ENCODE peak calls at places on chromosomes 2 and 18, in five cellular contexts. G is HepG2, T is K562, F is GM12878, V is H1. K is an unnamed sample.

GRCh38 chr2:121362226-121362625 is 77.2 kb upstream of the TFCP2L1 start:
- DNase-seq in G (no peak), T (no peak), F (no peak), V (no peak), K (no peak)

GRCh38 chr2:60906395-60906794 is 25.0 kb downstream of the REL start:
- DNase-seq in G (no peak), T (no peak), F (no peak), V (no peak), K (no peak)

GRCh38 chr18:32677578-32677977 is 95.2 kb downstream of the KLHL14 start:
- DNase-seq in G (no peak), T (no peak), F (no peak), V (no peak), K (no peak)

GRCh38 chr18:47992903-47993302 is 62.4 kb upstream of the SMAD2 start:
- DNase-seq in G (no peak), T (no peak), F (no peak), V (no peak), K (no peak)

GRCh38 chr2:169361706-169362345 is 508 bp downstream of the LRP2 start:
- DNase-seq in G (no peak), T (peak), F (no peak), V (no peak), K (peak)

GRCh38 chr2:196538189-196538588 is 101.3 kb upstream of the CCDC150 start:
- DNase-seq in G (no peak), T (no peak), F (no peak), V (no peak), K (no peak)

GRCh38 chr2:99936065-99936464 is 206.3 kb downstream of the AFF3 start:
- DNase-seq in G (no peak), T (no peak), F (no peak), V (no peak), K (no peak)

GRCh38 chr2:878245-878930 is 72.3 kb upstream of the SNTG2 start:
- DNase-seq in G (no peak), T (no peak), F (no peak), V (no peak), K (no peak)

GRCh38 chr2:200376422-200377142 is 70.1 kb downstream of the SPATS2L start:
- DNase-seq in G (peak), T (peak), F (no peak), V (no peak), K (no peak)

GRCh38 chr2:79916285-79916684 is 388.3 kb downstream of the LRRTM1 start:
- DNase-seq in G (no peak), T (no peak), F (no peak), V (no peak), K (no peak)

GRCh38 chr18:7174359-7175107 is 56.4 kb upstream of the LRRC30 start:
- DNase-seq in G (peak), T (no peak), F (no peak), V (no peak), K (peak)

GRCh38 chr18:54197747-54198411 is 26.6 kb downstream of the MBD2 start:
- DNase-seq in G (no peak), T (no peak), F (no peak), V (no peak), K (no peak)

GRCh38 chr18:23238152-23238531 is 102.9 kb downstream of the CABLES1 start:
- DNase-seq in G (no peak), T (no peak), F (no peak), V (no peak), K (no peak)

GRCh38 chr2:75157435-75157834 is 41.9 kb downstream of the TACR1 start:
- DNase-seq in G (no peak), T (no peak), F (no peak), V (no peak), K (peak)

GRCh38 chr2:113309655-113310387 is 31.1 kb upstream of the PAX8 start:
- DNase-seq in G (no peak), T (no peak), F (no peak), V (no peak), K (no peak)

GRCh38 chr18:59996370-59996966 is 96.7 kb downstream of the PMAIP1 start:
- DNase-seq in G (peak), T (peak), F (no peak), V (no peak), K (peak)

GRCh38 chr2:53210538-53210937 is 557.1 kb upstream of the CHAC2 start:
- DNase-seq in G (no peak), T (no peak), F (no peak), V (no peak), K (no peak)

GRCh38 chr18:70047931-70048603 is 100.4 kb upstream of the CD226 start:
- DNase-seq in G (no peak), T (no peak), F (no peak), V (no peak), K (no peak)

GRCh38 chr18:26865557-26865956 is at the start of gene AQP4:
- DNase-seq in G (no peak), T (no peak), F (no peak), V (no peak), K (no peak)

GRCh38 chr2:121043827-121044222 is 241.2 kb downstream of the TFCP2L1 start:
- DNase-seq in G (no peak), T (no peak), F (no peak), V (no peak), K (no peak)

GRCh38 chr2:71675296-71675695 is 221.9 kb downstream of the DYSF start:
- DNase-seq in G (no peak), T (no peak), F (no peak), V (no peak), K (no peak)

GRCh38 chr18:46843372-46843771 is 73.9 kb downstream of the PIAS2 start:
- DNase-seq in G (no peak), T (no peak), F (no peak), V (no peak), K (no peak)

DNA sequence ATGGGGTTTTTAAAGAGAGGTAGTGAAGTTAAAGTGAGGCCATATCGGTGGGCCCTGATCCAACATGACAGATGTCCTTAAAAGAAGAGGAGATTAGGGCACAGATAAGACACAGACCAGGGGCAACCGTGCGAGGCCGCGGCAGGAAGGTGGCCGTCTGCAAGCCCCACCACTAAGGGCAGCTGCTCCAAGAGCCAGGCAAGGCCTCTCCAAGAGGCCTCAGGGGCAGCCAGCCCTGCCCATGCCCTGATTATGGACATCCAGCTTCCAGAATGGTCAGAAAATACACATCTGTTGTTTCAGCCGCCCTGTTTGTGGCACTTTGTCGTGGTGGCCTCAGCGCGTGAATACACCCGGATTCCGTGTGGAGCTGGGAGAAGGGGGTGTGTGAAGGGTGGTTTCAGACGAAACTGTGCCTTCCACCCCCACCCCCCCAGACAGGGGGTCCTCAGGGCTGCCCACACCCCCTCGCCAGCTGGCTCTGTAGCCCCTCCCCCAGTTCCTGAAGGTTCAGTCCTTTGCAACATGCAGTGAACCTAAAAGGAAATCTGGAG is 74.1 kb upstream of the SMAD7 start:
- DNase-seq in G (no peak), T (no peak), F (no peak), V (no peak), K (peak)
- TF ChIP-seq SIN3A in G (no peak), T (no peak), F (no peak), V (no peak), K (no peak)

GRCh38 chr2:235960716-235961640 is 207.2 kb downstream of the GBX2 start:
- DNase-seq in G (no peak), T (no peak), F (no peak), V (no peak), K (no peak)

GRCh38 chr2:235960011-235960715 is 208.0 kb downstream of the GBX2 start:
- DNase-seq in G (no peak), T (no peak), F (no peak), V (no peak), K (no peak)

GRCh38 chr2:235957231-235957630 is 211.0 kb downstream of the GBX2 start:
- DNase-seq in G (no peak), T (no peak), F (no peak), V (no peak), K (no peak)

GRCh38 chr2:235958221-235958620 is 210.0 kb downstream of the GBX2 start:
- DNase-seq in G (no peak), T (no peak), F (no peak), V (no peak), K (no peak)

GRCh38 chr2:235958631-235959395 is 209.4 kb downstream of the GBX2 start:
- DNase-seq in G (no peak), T (no peak), F (no peak), V (no peak), K (no peak)
- TF ChIP-seq USF2 in G (no peak), T (no peak), F (no peak), V (no peak), K (no peak)

GRCh38 chr2:190408538-190409271 is 550 bp downstream of the MFSD6 start:
- DNase-seq in G (no peak), T (peak), F (no peak), V (no peak), K (peak)
- TF ChIP-seq SIN3A in G (no peak), T (no peak), F (no peak), V (peak), K (no peak)

GRCh38 chr2:25078171-25079049 is 36.5 kb downstream of the EFR3B start:
- DNase-seq in G (peak), T (no peak), F (no peak), V (no peak), K (no peak)
- TF ChIP-seq USF2 in G (no peak), T (no peak), F (no peak), V (no peak), K (no peak)

DNA sequence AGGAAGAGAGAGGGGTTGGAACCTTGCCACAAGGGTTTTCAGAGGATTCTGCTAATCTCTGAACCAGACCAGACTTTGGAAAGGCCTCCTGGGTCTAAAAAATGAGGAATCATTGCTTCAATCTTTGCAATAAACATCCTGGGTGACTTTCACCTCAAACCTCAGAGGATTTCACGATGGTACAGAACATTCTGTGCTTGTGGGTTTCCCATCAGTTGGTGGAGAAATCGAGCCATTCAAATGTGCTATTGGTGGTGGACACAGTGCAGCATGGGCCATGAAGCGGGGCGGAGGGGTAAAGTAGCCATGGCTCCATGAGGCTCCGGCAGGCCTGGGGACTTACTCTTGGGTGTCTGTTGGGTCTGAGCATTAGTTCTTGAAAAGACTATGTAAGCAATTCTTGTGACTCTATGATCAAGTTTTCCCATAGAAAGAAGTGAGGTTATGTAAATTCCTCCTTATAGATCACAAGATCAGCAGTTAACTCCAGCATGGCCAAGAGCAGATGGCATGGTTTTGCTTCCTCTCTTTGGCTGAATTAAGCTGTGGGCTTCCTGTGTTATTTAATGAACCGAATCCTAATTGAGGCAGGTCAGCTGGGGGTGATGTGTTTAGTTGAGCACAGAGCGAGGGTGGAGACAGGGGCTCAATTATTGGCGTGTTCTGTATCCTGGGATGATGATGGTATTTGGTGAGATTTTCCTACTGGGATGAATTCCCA is 1.9 kb upstream of the IL1R2 start:
- DNase-seq in G (no peak), T (no peak), F (no peak), V (no peak), K (no peak)
- TF ChIP-seq SIN3A in G (no peak), T (no peak), F (no peak), V (no peak), K (no peak)

DNA sequence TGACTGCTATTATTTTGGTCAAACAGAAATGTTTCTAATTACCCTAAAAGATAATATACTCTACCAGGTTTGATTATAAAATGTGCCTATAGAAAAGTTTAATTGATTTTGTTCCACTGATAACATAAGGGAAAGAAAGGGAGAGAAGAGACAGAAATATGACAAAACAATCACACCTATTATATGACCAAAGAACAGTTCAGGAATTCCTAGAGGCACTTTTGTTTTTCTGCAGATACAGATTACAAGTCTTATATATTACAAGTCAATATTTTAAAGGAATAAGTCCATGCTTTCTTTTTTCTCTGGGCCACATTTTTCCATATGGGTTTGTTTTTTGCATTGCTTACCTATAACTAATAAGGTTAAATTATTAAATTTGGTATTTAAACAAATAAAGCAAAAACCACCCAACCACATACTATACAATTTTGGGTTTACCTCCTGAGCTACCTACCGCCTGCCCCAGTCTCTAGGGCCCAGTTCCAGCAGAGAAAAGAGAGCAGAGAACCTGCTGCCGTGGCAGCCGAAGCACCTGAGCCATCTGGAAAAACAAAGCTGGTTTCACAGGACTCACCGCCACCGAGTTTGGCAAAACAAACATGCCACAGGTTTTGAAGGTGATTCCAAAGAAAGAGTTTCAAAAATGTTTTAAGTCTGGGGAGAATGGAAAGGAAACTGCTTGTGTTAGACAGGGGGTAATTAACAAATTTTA is 92.1 kb downstream of the DYM start:
- DNase-seq in G (no peak), T (no peak), F (no peak), V (no peak), K (no peak)
- TF ChIP-seq USF2 in G (no peak), T (no peak), F (no peak), V (no peak), K (no peak)

GRCh38 chr18:8858888-8859511 is 153.6 kb downstream of the MTCL1 start:
- DNase-seq in G (no peak), T (no peak), F (no peak), V (no peak), K (no peak)

GRCh38 chr18:8865934-8866333 is 160.6 kb downstream of the MTCL1 start:
- DNase-seq in G (no peak), T (no peak), F (no peak), V (no peak), K (no peak)

GRCh38 chr18:8866679-8867078 is 161.3 kb downstream of the MTCL1 start:
- DNase-seq in G (no peak), T (no peak), F (no peak), V (no peak), K (no peak)

GRCh38 chr18:8860845-8861642 is 155.7 kb downstream of the MTCL1 start:
- DNase-seq in G (no peak), T (no peak), F (no peak), V (no peak), K (no peak)

DNA sequence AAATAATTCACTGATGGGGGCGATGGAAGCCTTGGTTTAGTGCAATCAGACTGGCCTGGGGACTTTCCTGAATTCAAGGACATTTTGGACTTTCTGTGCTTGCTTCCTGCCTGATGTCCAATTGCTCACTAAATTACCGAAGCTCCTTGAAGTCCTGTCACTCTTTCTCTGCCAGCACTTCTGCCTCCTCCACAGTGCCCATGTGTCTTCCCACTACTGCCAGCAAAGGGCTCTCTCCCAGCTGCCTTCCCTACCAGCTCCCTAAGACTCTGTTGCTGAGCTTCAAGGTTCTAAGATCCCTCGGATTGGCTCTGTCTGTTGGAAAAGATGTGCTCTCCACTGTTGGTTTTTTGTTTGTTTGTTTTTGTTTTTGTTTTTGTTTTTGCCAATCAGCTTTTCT is 158.1 kb downstream of the MTCL1 start:
- DNase-seq in G (no peak), T (no peak), F (no peak), V (no peak), K (no peak)
- TF ChIP-seq SIN3A in G (no peak), T (no peak), F (no peak), V (no peak), K (no peak)

GRCh38 chr2:27723372-27724144 is 48.0 kb upstream of the MRPL33 start:
- DNase-seq in G (peak), T (peak), F (no peak), V (no peak), K (peak)
- TF ChIP-seq USF2 in G (no peak), T (no peak), F (no peak), V (no peak), K (no peak)

GRCh38 chr2:219034823-219035222 is 6.5 kb downstream of the CFAP65 start:
- DNase-seq in G (no peak), T (no peak), F (no peak), V (no peak), K (no peak)
- TF ChIP-seq SIN3A in G (no peak), T (no peak), F (no peak), V (no peak), K (no peak)

K was measured in SK-N-SH.